ENCODE peak calls at places on chromosome 22, in five cellular contexts. B is HAP-1; M is fibroblast of pulmonary artery; E is Peyer's patch; Y is naive thymus-derived CD4-positive, alpha-beta T cell. V is an unnamed sample.

GRCh38 chr22:21974058-21974649 is 8.4 kb downstream of the TOP3B start:
- DNase-seq in Y (no peak), M (no peak), E (no peak), B (no peak), V (no peak)

GRCh38 chr22:20606041-20606783 is 98.8 kb downstream of the MED15 start:
- DNase-seq in E (peak; percentile 71), M (peak; percentile 79), B (peak; percentile 44), Y (peak; percentile 62), V (peak; percentile 79)

GRCh38 chr22:20401376-20402020 is 7.5 kb downstream of the ZNF74 start:
- DNase-seq in M (no peak), B (no peak), Y (no peak), E (no peak), V (no peak)

GRCh38 chr22:33975841-33976240 is 55.6 kb upstream of the LARGE1 start:
- DNase-seq in B (no peak), E (no peak), Y (no peak), M (no peak), V (peak; percentile 71)

GRCh38 chr22:40583058-40583741 is 53.3 kb downstream of the MRTFA start:
- DNase-seq in Y (no peak), E (no peak), B (no peak), M (no peak), V (no peak)

GRCh38 chr22:43867839-43868652 is 5.7 kb upstream of the SULT4A1 start:
- DNase-seq in M (peak; percentile 70), E (peak; percentile 47), Y (peak; percentile 36), B (peak; percentile 25), V (peak; percentile 39)

GRCh38 chr22:26273011-26273675 is 103.9 kb downstream of the SEZ6L start:
- DNase-seq in E (no peak), Y (no peak), B (no peak), M (no peak), V (no peak)

GRCh38 chr22:21796863-21797262 is 61.3 kb upstream of the YPEL1 start:
- DNase-seq in Y (no peak), M (no peak), B (peak; percentile 19), E (no peak), V (no peak)

GRCh38 chr22:23240639-23241389 is 60.5 kb downstream of the BCR start:
- DNase-seq in Y (no peak), E (no peak), B (no peak), M (peak; percentile 41), V (peak; percentile 15)

GRCh38 chr22:26656896-26657851 is at the start of gene MIAT:
- DNase-seq in Y (peak; percentile 76), M (no peak), E (no peak), B (no peak), V (no peak)

GRCh38 chr22:24433868-24434471 is 6.6 kb downstream of the ADORA2A start:
- DNase-seq in Y (no peak), M (peak; percentile 43), B (no peak), E (peak; percentile 34), V (peak; percentile 54)

GRCh38 chr22:32951807-32952153 is 106.4 kb downstream of the SYN3 start:
- DNase-seq in Y (no peak), E (no peak), M (peak; percentile 22), B (no peak), V (no peak)

GRCh38 chr22:24503851-24504170 is 8.7 kb downstream of the UPB1 start:
- DNase-seq in Y (no peak), M (no peak), B (no peak), E (no peak), V (no peak)

GRCh38 chr22:27475548-27475897 is 326.0 kb downstream of the MN1 start:
- DNase-seq in M (no peak), Y (no peak), B (no peak), E (no peak), V (no peak)

GRCh38 chr22:44479662-44480061 is 18.4 kb downstream of the RTL6 start:
- DNase-seq in M (no peak), E (no peak), Y (no peak), B (no peak), V (no peak)

GRCh38 chr22:22745225-22746060 is 101.0 kb downstream of the GGTLC2 start:
- DNase-seq in B (no peak), M (peak; percentile 50), Y (peak; percentile 34), E (peak; percentile 67), V (no peak)

DNA sequence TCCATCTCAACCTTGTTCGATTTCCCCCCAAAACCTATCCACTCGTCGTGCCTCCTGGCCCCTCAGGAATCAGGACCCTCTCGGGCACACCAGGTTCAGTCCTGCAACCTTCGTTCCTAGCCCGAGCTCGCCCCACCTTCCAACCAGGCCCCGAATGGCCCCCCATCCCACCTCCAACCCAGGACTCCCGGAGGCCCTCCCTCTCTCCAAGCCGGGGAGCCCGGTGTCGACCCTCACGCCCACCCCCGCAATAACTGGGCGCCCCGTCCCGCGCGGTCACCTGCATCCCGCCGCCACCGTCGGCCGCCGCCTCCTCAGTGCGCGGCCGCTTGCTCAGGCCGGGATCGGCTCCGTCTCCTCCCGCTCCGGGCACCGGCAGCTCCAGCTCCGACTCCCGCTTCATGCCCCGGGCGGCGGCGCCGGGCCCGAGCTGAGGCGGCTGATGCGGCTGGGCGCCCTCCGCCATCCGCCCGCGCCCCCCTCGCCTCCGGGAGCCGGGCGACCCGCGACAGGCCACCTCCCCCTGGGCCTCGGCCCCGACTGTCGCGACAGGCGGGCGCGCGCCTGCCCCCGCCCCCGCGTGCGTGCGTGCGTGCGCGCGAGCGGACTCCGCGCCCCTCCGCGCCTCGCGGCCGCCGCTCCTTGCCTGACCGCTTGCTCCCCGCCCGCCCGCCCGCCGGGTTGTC is 521 bp downstream of the RBFOX2 start:
- DNase-seq in E (no peak), Y (no peak), M (no peak), B (no peak), V (peak; percentile 34)
- H3K4me3 ChIP-seq in E (peak overlapping the region; percentile 63), Y (peak overlapping the region; percentile 44), M (peak overlapping the region; percentile 93), B (peak overlapping the region; percentile 75), V (peak overlapping the region; percentile 84)

DNA sequence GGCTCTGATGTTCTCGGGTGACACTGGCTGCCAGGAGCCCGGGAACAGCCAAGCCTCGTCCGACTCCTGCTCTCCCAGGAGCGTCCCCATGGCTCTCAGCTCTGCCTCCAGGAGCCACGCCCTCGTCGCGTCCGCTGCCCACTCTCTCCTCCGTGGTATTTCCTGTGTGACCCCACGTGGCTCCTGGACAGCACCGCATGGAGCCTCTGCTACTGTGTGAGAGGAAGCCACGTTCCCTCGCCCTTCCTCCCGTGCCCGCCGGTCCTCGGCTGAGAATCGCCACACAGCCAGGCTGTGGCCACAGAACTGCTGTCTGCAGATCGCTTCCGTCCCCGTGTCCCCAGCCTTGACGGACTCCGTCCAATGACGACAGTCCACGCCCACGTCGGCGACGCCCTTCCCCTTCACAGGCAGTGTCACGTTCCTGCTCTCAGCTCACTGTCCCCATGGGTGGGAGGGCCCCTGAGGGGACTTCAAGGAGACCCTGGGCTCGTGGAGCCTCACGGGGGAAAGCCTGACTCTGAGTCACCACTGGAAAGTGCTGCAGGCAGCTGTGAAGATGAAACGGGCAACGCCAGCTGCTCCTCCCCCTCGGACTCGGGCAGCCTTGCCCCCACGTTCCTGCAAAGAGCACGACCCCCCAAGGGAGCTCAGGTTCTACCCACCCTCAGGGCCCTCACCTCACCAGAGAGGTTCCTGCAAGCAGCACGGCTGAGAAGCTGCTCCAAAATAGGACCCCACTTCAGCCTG is 458.5 kb downstream of the BRD1 start:
- DNase-seq in B (no peak), Y (no peak), M (no peak), E (no peak), V (no peak)
- H3K4me3 ChIP-seq in B (no peak overlapping the region), Y (no peak overlapping the region), M (no peak overlapping the region), E (no peak overlapping the region), V (no peak overlapping the region)

GRCh38 chr22:50620861-50621490 is 7.0 kb downstream of the ARSA start:
- DNase-seq in B (no peak), M (no peak), Y (peak; percentile 61), E (peak; percentile 48), V (peak; percentile 23)
- H3K4me3 ChIP-seq in B (peak overlapping the region; percentile 31), M (no peak overlapping the region), Y (peak overlapping the region; percentile 68), E (peak overlapping the region; percentile 45), V (peak overlapping the region; percentile 15)

DNA sequence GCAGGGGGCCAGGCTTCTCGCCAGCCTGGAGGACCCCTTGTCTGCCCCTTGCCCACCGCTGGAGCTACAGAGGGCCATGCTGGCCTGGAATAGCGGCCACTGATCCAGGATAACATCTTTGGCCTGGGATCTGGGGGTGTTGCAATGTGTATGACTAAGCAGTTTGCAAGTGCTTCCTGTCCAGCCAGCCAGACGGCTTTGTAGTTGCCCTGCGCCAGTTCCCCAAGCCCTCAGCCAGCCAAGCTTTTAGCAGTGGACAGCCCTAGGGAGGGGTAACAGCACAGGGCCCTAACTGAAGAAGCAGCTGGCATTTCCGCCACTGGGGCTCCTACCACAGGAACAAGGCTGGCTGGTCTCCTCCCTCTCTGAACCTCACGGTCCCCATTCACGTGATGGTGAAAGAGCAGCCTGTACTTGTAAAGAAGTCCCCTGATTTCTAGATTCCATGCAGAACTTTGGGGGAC is 32.1 kb downstream of the UQCR10 start:
- DNase-seq in M (peak; percentile 97), Y (no peak), E (no peak), B (no peak), V (peak; percentile 87)
- H3K4me3 ChIP-seq in M (no peak overlapping the region), Y (no peak overlapping the region), E (no peak overlapping the region), B (no peak overlapping the region), V (no peak overlapping the region)

DNA sequence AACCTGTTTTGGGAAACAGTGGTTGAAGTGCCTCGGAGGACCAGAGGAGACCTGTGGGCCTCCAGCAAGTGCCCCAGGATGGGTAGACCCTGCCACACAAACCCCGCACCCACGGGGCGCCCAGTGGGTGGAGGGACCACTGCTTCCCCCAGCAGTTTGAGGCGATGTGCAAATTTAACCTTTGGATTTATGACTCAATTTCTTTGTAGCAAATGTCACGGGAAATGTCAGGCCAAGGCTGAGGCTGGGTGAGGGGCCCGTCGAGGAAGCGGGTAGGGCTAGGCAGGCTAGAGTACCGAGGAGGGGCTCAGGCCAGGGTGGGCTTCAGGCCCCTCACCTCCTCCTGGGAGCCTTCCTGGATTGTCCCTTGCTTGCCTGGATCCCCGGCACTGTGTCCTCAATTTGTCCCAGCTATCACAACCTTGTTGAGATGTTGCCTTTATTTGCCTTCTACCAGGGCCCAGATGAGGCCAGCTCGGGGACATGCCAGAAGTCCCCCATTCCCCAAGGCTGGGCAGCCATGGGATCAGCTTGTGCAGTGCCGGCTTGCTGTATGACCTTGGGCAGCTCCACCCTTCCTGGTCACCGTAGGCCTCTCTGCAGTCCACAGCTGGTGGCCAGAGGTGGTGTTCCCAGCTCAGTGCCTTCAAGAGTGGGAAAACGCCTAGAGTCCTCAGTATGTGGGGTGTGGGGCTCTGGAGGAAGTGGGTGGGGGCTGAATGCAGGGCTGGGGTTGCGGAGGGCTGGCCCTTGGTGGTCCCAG is 39.5 kb upstream of the PRODH start:
- DNase-seq in M (no peak), E (no peak), B (no peak), Y (no peak), V (no peak)
- H3K4me3 ChIP-seq in M (no peak overlapping the region), E (no peak overlapping the region), B (no peak overlapping the region), Y (no peak overlapping the region), V (no peak overlapping the region)

DNA sequence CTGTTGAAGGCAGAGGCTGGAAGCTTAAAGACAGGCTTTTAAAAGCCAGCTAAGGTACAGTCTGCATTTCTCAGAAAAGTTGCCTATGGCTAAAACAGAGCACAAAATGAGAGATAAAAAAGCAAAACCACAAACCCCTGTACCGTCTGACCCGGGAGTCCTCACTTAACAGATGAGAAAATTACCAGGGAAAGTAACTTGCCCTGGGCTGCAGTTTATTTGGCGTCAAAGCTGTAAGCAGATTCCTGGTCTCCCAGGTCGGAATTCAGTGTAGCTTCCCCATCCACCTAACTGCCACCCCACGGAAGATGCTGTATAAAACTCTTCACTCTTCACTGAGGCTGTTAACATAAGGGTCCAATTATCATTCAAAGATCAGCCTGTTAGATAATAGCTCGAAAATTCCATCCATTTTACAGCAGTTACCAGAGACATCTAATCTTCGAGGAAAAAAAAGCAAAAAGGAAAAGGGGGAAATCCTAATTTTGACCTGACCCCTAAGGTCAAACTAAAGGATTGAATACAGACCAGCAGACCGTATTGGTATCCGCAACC is 1.5 kb downstream of the TCF20 start:
- DNase-seq in B (peak; percentile 50), M (no peak), E (no peak), Y (no peak), V (no peak)
- H3K4me3 ChIP-seq in B (peak overlapping the region; percentile 91), M (peak overlapping the region; percentile 86), E (peak overlapping the region; percentile 73), Y (peak overlapping the region; percentile 86), V (peak overlapping the region; percentile 89)

GRCh38 chr22:47647720-47648119 is 885.3 kb downstream of the TBC1D22A start:
- DNase-seq in M (no peak), E (no peak), Y (no peak), B (no peak), V (no peak)
- H3K4me3 ChIP-seq in M (no peak overlapping the region), E (no peak overlapping the region), Y (no peak overlapping the region), B (no peak overlapping the region), V (no peak overlapping the region)